ENCODE peak calls at places on chromosomes 11 and 22, in six cellular contexts. Y, L, B, Q, H and R are unnamed samples.

GRCh38 chr11:66325140-66325754 is 8.4 kb upstream of the CD248 start:
- DNase-seq in Y (no peak), H (no peak), B (no peak), L (no peak), Q (no peak), R (no peak)

GRCh38 chr11:60860943-60861342 is 5.2 kb upstream of the PTGDR2 start:
- DNase-seq in H (no peak), B (no peak), Y (no peak), Q (no peak), L (no peak), R (no peak)

GRCh38 chr11:2207773-2208621 is 36.4 kb upstream of the TH start:
- DNase-seq in L (no peak), B (peak), H (no peak), Q (no peak), Y (no peak), R (no peak)

GRCh38 chr22:27881404-27881803 is 37.7 kb downstream of the PITPNB start:
- DNase-seq in B (peak), Y (peak), Q (no peak), H (peak), L (no peak), R (peak)

GRCh38 chr11:95065336-95065735 is 1.4 kb upstream of the SRSF8 start:
- DNase-seq in L (no peak), Y (no peak), B (no peak), Q (no peak), H (no peak), R (no peak)

GRCh38 chr22:39920134-39920743 is 19.4 kb downstream of the GRAP2 start:
- DNase-seq in Q (no peak), Y (no peak), B (no peak), L (no peak), H (no peak), R (no peak)

GRCh38 chr11:12356944-12357655 is 20.3 kb upstream of the PARVA start:
- DNase-seq in L (no peak), Q (no peak), Y (no peak), H (no peak), B (no peak), R (no peak)

GRCh38 chr11:72736452-72737069 is 15.6 kb downstream of the ARAP1 start:
- DNase-seq in Y (peak), Q (no peak), L (peak), B (peak), H (no peak), R (no peak)

GRCh38 chr11:69644071-69644961 is 3.4 kb downstream of the CCND1 start:
- DNase-seq in H (peak), L (no peak), B (peak), Q (peak), Y (peak), R (no peak)

GRCh38 chr22:29704528-29705285 is 15.1 kb upstream of the CABP7 start:
- DNase-seq in L (no peak), Y (peak), Q (no peak), B (no peak), H (peak), R (peak)

GRCh38 chr11:95121687-95122086 is 32.0 kb downstream of the ENDOD1 start:
- DNase-seq in Q (no peak), Y (peak), B (no peak), H (no peak), L (no peak), R (no peak)

GRCh38 chr11:123247813-123248379 is 52.8 kb upstream of the CLMP start:
- DNase-seq in B (no peak), L (no peak), Y (no peak), H (no peak), Q (no peak), R (no peak)

GRCh38 chr11:70207531-70208131 is 4.5 kb downstream of the FADD start:
- DNase-seq in L (no peak), H (no peak), Y (no peak), Q (no peak), B (no peak), R (no peak)

GRCh38 chr11:47464479-47464878 is 15.5 kb upstream of the RAPSN start:
- DNase-seq in Y (no peak), Q (no peak), H (no peak), B (no peak), L (no peak), R (no peak)

GRCh38 chr11:126112547-126112946 is 49.9 kb upstream of the CDON start:
- DNase-seq in Q (no peak), L (no peak), H (no peak), B (peak), Y (no peak), R (no peak)

GRCh38 chr22:39528681-39529486 is 3.7 kb downstream of the RPS19BP1 start:
- DNase-seq in Y (peak), Q (peak), B (peak), H (peak), L (peak), R (peak)

GRCh38 chr11:105960252-105961245 is 61.5 kb downstream of the MSANTD4 start:
- DNase-seq in B (no peak), L (no peak), H (no peak), Q (no peak), Y (no peak), R (no peak)

GRCh38 chr11:32821517-32821916 is 8.2 kb upstream of the PRRG4 start:
- DNase-seq in Y (peak), H (no peak), B (no peak), Q (no peak), L (no peak), R (no peak)

GRCh38 chr22:43851058-43851978 is 11.0 kb downstream of the SULT4A1 start:
- DNase-seq in Q (no peak), B (no peak), Y (no peak), L (no peak), H (no peak), R (peak)

GRCh38 chr11:107691003-107691402 is 20.9 kb downstream of the SLN start:
- DNase-seq in Q (peak), L (no peak), B (no peak), Y (peak), H (no peak), R (no peak)

GRCh38 chr11:119320593-119321524 is 3.9 kb upstream of the MCAM start:
- DNase-seq in Q (no peak), Y (peak), H (peak), B (peak), L (no peak), R (no peak)

GRCh38 chr11:124801014-124801413 is 808 bp upstream of the MSANTD2 start:
- DNase-seq in L (no peak), B (no peak), Q (no peak), H (no peak), Y (peak), R (peak)

GRCh38 chr11:76641905-76642304 is 28.6 kb downstream of the LRRC32 start:
- DNase-seq in H (no peak), L (no peak), B (no peak), Y (no peak), Q (no peak), R (no peak)

GRCh38 chr11:17929171-17929570 is 83.7 kb downstream of the SERGEF start:
- DNase-seq in B (no peak), L (no peak), H (no peak), Y (no peak), Q (no peak), R (no peak)

GRCh38 chr11:12123177-12123576 is 12.8 kb downstream of the MICAL2 start:
- DNase-seq in Y (peak), B (no peak), Q (no peak), H (no peak), L (no peak), R (no peak)

GRCh38 chr11:12802418-12803085 is 128.3 kb downstream of the TEAD1 start:
- DNase-seq in H (no peak), B (no peak), L (no peak), Y (peak), Q (peak), R (no peak)

GRCh38 chr11:31805037-31805628 is 6.0 kb downstream of the PAX6 start:
- DNase-seq in L (no peak), Y (no peak), H (no peak), Q (no peak), B (no peak), R (no peak)

GRCh38 chr11:27124514-27125264 is 84.1 kb downstream of the BBOX1 start:
- DNase-seq in B (no peak), Q (peak), Y (peak), L (no peak), H (no peak), R (no peak)

GRCh38 chr11:13010737-13011342 is 1.7 kb downstream of the RASSF10 start:
- DNase-seq in B (no peak), H (peak), Y (no peak), Q (no peak), L (no peak), R (no peak)

GRCh38 chr11:23688835-23689234 is 808.0 kb upstream of the LUZP2 start:
- DNase-seq in B (no peak), Q (no peak), L (no peak), Y (peak), H (no peak), R (no peak)

GRCh38 chr22:36587289-36588154 is 58.6 kb upstream of the EIF3D start:
- DNase-seq in Q (no peak), Y (peak), L (no peak), B (no peak), H (no peak), R (no peak)

GRCh38 chr11:102798012-102798746 is at the start of gene MMP1:
- DNase-seq in Q (no peak), B (no peak), Y (peak), H (no peak), L (no peak), R (no peak)